ENCODE peak calls at places on chromosomes 13 and 19, in six cellular contexts. X is ovary, V is lung, W is fibroblast of the aortic adventitia, S is endodermal cell, K is brain microvascular endothelial cell. P is an unnamed sample.

GRCh38 chr13:92589955-92590354 is 636.7 kb upstream of the GPC6 start:
- DNase-seq in X (no peak), V (no peak), W (no peak), S (peak; percentile 43), K (no peak), P (no peak)

GRCh38 chr13:50566646-50567045 is 276.8 kb downstream of the DLEU7 start:
- DNase-seq in X (no peak), V (no peak), W (no peak), S (no peak), K (no peak), P (no peak)

GRCh38 chr13:92487238-92487637 is 739.4 kb upstream of the GPC6 start:
- DNase-seq in X (no peak), V (no peak), W (no peak), S (no peak), K (no peak), P (no peak)

GRCh38 chr13:36029171-36029570 is 102.0 kb downstream of the DCLK1 start:
- DNase-seq in X (no peak), V (no peak), W (peak; percentile 71), S (no peak), K (peak; percentile 97), P (peak; percentile 22)

GRCh38 chr13:62997038-62997619 is 1581.5 kb upstream of the PCDH20 start:
- DNase-seq in X (no peak), V (no peak), W (no peak), S (no peak), K (no peak), P (no peak)

GRCh38 chr19:11534538-11534937 is 4.1 kb upstream of the CNN1 start:
- DNase-seq in X (no peak), V (no peak), W (no peak), S (no peak), K (no peak), P (no peak)

GRCh38 chr13:97982286-97982685 is 28.8 kb downstream of the IPO5 start:
- DNase-seq in X (no peak), V (no peak), W (peak; percentile 41), S (no peak), K (no peak), P (peak; percentile 56)

GRCh38 chr19:17220207-17220758 is 5.1 kb downstream of the USE1 start:
- DNase-seq in X (peak; percentile 32), V (no peak), W (peak; percentile 88), S (no peak), K (peak; percentile 71), P (peak; percentile 86)

GRCh38 chr13:74850893-74851292 is 631.1 kb downstream of the TBC1D4 start:
- DNase-seq in X (no peak), V (no peak), W (no peak), S (peak; percentile 67), K (no peak), P (no peak)

GRCh38 chr13:99758465-99759162 is 213.0 kb downstream of the ZIC5 start:
- DNase-seq in X (no peak), V (no peak), W (no peak), S (no peak), K (no peak), P (no peak)

GRCh38 chr19:45110811-45111210 is 17.8 kb downstream of the PPP1R37 start:
- DNase-seq in X (no peak), V (no peak), W (no peak), S (no peak), K (no peak), P (no peak)

GRCh38 chr13:103430368-103430767 is 364.2 kb upstream of the SLC10A2 start:
- DNase-seq in X (no peak), V (no peak), W (no peak), S (no peak), K (no peak), P (no peak)

GRCh38 chr13:111117961-111118360 is 2.9 kb downstream of the ARHGEF7 start:
- DNase-seq in X (no peak), V (no peak), W (no peak), S (no peak), K (no peak), P (no peak)

GRCh38 chr13:79989251-79989661 is 351.7 kb downstream of the SPRY2 start:
- DNase-seq in X (no peak), V (no peak), W (peak; percentile 37), S (no peak), K (no peak), P (no peak)

GRCh38 chr13:30388401-30389283 is 33.7 kb upstream of the UBE2L5 start:
- DNase-seq in X (peak; percentile 66), V (no peak), W (peak; percentile 61), S (no peak), K (no peak), P (peak; percentile 56)
- H3K4me3 ChIP-seq in X (peak overlapping the region; percentile 9), V (no peak overlapping the region), W (no peak overlapping the region), S (no peak overlapping the region), K (no peak overlapping the region), P (no peak overlapping the region)

DNA sequence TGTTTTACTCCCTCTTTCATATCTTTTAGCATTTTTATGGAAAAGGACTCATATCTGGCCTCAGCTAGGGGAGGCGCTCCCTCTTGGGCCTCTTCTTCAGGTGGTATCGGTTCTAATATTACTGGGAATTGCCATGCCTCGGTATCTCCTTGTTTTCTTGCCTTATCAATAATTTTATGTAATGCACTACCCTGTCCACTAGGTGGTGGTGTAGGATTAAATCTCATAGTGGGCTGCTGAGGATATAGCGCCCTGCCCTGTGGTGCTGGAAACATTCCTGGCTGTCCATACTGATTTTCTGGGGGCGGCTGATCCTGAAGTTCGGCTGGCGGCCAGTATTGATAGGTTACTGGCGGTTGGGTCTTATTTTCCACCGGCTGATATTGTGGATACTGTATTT is 35.8 kb downstream of the ZNF420 start:
- DNase-seq in X (no peak), V (no peak), W (no peak), S (no peak), K (no peak), P (no peak)
- TF ChIP-seq CTCF in X (no peak), V (no peak), W (no peak), S (peak; percentile 64), K (peak; percentile 34), P (peak; percentile 15)

DNA sequence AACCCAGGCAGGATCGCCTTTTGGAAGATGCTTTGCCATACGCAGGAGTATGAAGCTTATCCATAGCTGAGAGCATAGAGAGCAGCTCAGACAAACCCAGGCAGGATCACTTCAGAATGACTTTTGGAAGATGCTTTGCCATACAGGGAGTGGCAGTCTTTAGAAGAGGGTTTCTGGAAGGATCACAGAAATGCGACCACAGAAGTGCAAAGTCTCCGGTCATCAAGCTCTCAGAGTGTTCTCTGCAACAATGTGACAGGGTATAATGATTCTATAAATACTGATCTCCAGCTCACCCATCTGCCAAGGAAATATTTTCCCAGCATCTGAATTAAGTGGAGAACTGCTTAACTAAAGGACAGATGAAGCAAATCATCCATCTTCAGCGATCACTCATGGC is 390.3 kb downstream of the FGF14 start:
- DNase-seq in X (no peak), V (no peak), W (no peak), S (no peak), K (no peak), P (no peak)
- H3K4me3 ChIP-seq in X (no peak overlapping the region), V (no peak overlapping the region), W (no peak overlapping the region), S (no peak overlapping the region), K (no peak overlapping the region), P (no peak overlapping the region)

GRCh38 chr13:87676254-87677042 is 5.3 kb downstream of the SLITRK5 start:
- DNase-seq in X (no peak), V (no peak), W (no peak), S (peak; percentile 71), K (no peak), P (no peak)

GRCh38 chr13:87677334-87678234 is 6.4 kb downstream of the SLITRK5 start:
- DNase-seq in X (no peak), V (no peak), W (no peak), S (peak; percentile 85), K (no peak), P (no peak)

GRCh38 chr13:87677043-87677333 is 5.8 kb downstream of the SLITRK5 start:
- DNase-seq in X (no peak), V (no peak), W (no peak), S (no peak), K (no peak), P (no peak)

GRCh38 chr13:87678353-87678752 is 7.2 kb downstream of the SLITRK5 start:
- DNase-seq in X (no peak), V (no peak), W (no peak), S (no peak), K (no peak), P (no peak)

GRCh38 chr13:87680298-87680697 is 9.1 kb downstream of the SLITRK5 start:
- DNase-seq in X (no peak), V (no peak), W (no peak), S (no peak), K (no peak), P (no peak)
- TF ChIP-seq CTCF in X (no peak), V (no peak), W (no peak), S (peak; percentile 52), K (no peak), P (no peak)

GRCh38 chr13:39566216-39566869 is 36.6 kb downstream of the LHFPL6 start:
- DNase-seq in X (no peak), V (no peak), W (no peak), S (no peak), K (no peak), P (no peak)
- H3K4me3 ChIP-seq in X (no peak overlapping the region), V (no peak overlapping the region), W (no peak overlapping the region), S (no peak overlapping the region), K (no peak overlapping the region), P (no peak overlapping the region)